ENCODE peak calls at places on chromosomes 16 and 17, in five cellular contexts. Z is ureter; T is MM.1S; V is activated naive CD4-positive, alpha-beta T cell treated with anti-CD3 and anti-CD28 coated beads, Interleukin-2, amount 10 ng/mL, durations not matched to agents 7 days and 5 days; P is stomach. M is an unnamed sample.
A peak's percentile ranks its signal among the peaks of the same experiment; 100 is the strongest.

GRCh38 chr16:6206080-6206479 is 1108.5 kb upstream of the EEF2KMT start:
- DNase-seq in Z (no peak), T (no peak), V (no peak), P (no peak), M (no peak)

GRCh38 chr17:15947976-15948752 is 3.2 kb downstream of the ADORA2B start:
- DNase-seq in P (no peak), Z (no peak), T (no peak), V (no peak), M (no peak)

GRCh38 chr17:75335315-75335714 is 46.1 kb upstream of the SLC25A19 start:
- DNase-seq in V (no peak), Z (no peak), T (no peak), P (no peak), M (no peak)

GRCh38 chr17:51765558-51766145 is 392.9 kb downstream of the CA10 start:
- DNase-seq in T (no peak), Z (no peak), P (no peak), V (no peak), M (no peak)

GRCh38 chr16:55367301-55367745 is 43.3 kb downstream of the IRX6 start:
- DNase-seq in T (no peak), Z (no peak), V (no peak), P (no peak), M (no peak)

GRCh38 chr16:9906218-9906617 is 276.0 kb downstream of the GRIN2A start:
- DNase-seq in T (no peak), Z (no peak), P (no peak), V (no peak), M (no peak)

GRCh38 chr16:14151256-14152030 is 80.3 kb downstream of the MRTFB start:
- DNase-seq in V (no peak), Z (no peak), P (no peak), T (no peak), M (no peak)

GRCh38 chr17:7740481-7741001 is 23.0 kb downstream of the DNAH2 start:
- DNase-seq in P (no peak), V (no peak), Z (no peak), T (no peak), M (peak; percentile 85)

GRCh38 chr17:1563786-1564613 is 1.4 kb upstream of the PITPNA start:
- DNase-seq in V (no peak), P (no peak), T (no peak), Z (no peak), M (no peak)

GRCh38 chr16:85114909-85115567 is 2.8 kb upstream of the CIBAR2 start:
- DNase-seq in Z (peak; percentile 91), T (peak; percentile 54), P (peak; percentile 91), V (peak; percentile 87), M (peak; percentile 84)

GRCh38 chr17:28745052-28745776 is 1.4 kb downstream of the TRAF4 start:
- DNase-seq in Z (no peak), V (peak; percentile 61), T (peak; percentile 59), P (peak; percentile 75), M (peak; percentile 85)

GRCh38 chr17:3553419-3554401 is 3.9 kb downstream of the TRPV3 start:
- DNase-seq in P (no peak), Z (no peak), V (no peak), T (no peak), M (no peak)

GRCh38 chr17:31459716-31460115 is 68.2 kb downstream of the RAB11FIP4 start:
- DNase-seq in Z (no peak), T (no peak), V (no peak), P (no peak), M (no peak)

GRCh38 chr16:67668495-67669157 is 2.0 kb downstream of the C16orf86 start:
- DNase-seq in Z (no peak), V (peak; percentile 62), T (no peak), P (no peak), M (no peak)

GRCh38 chr16:57944961-57945739 is 25.8 kb downstream of the CNGB1 start:
- DNase-seq in V (no peak), Z (no peak), P (no peak), T (no peak), M (no peak)

GRCh38 chr17:27384261-27384701 is 72.0 kb upstream of the KSR1 start:
- DNase-seq in P (peak; percentile 63), Z (no peak), T (no peak), V (no peak), M (peak; percentile 63)

GRCh38 chr16:13957197-13958078 is 37.5 kb downstream of the ERCC4 start:
- DNase-seq in P (peak; percentile 56), T (peak; percentile 80), V (no peak), Z (peak; percentile 74), M (no peak)

GRCh38 chr17:63675607-63676539 is 24.1 kb downstream of the LIMD2 start:
- DNase-seq in Z (peak; percentile 88), V (no peak), P (peak; percentile 93), T (no peak), M (no peak)

GRCh38 chr17:19415806-19416775 is 5.1 kb downstream of the RNF112 start:
- DNase-seq in T (no peak), P (no peak), Z (no peak), V (no peak), M (no peak)

GRCh38 chr16:76787394-76787793 is 403.6 kb upstream of the MON1B start:
- DNase-seq in Z (no peak), T (no peak), P (no peak), V (no peak), M (no peak)

GRCh38 chr17:64707077-64707591 is 45.0 kb upstream of the SMURF2 start:
- DNase-seq in Z (peak; percentile 82), V (no peak), P (peak; percentile 77), T (no peak), M (peak; percentile 87)

GRCh38 chr17:38444151-38444550 is 15.9 kb downstream of the ARHGAP23 start:
- DNase-seq in V (peak; percentile 69), T (peak; percentile 73), P (peak; percentile 78), Z (peak; percentile 76), M (peak; percentile 96)

GRCh38 chr17:68763551-68763950 is 162.4 kb upstream of the FAM20A start:
- DNase-seq in Z (no peak), V (no peak), T (no peak), P (no peak), M (no peak)

GRCh38 chr17:63698886-63699637 is 863 bp downstream of the LIMD2 start:
- DNase-seq in Z (peak; percentile 67), P (peak; percentile 64), V (peak; percentile 96), T (peak; percentile 33), M (no peak)

GRCh38 chr17:68661265-68662036 is 60.3 kb upstream of the FAM20A start:
- DNase-seq in V (no peak), Z (no peak), T (no peak), P (no peak), M (no peak)

GRCh38 chr17:37092701-37093100 is 143.9 kb downstream of the AATF start:
- DNase-seq in Z (no peak), P (no peak), T (no peak), V (no peak), M (no peak)

GRCh38 chr17:8222380-8222629 is 11.9 kb upstream of the AURKB start:
- DNase-seq in P (no peak), V (no peak), T (no peak), Z (no peak), M (no peak)

GRCh38 chr17:17580662-17581470 is 10.6 kb downstream of the PEMT start:
- DNase-seq in V (no peak), Z (no peak), T (no peak), P (no peak), M (no peak)

GRCh38 chr16:15795615-15796014 is 61.2 kb downstream of the MYH11 start:
- DNase-seq in V (no peak), T (no peak), Z (no peak), P (no peak), M (no peak)

GRCh38 chr16:74107795-74108610 is 188.6 kb upstream of the PSMD7 start:
- DNase-seq in Z (no peak), T (peak; percentile 49), P (peak; percentile 69), V (peak; percentile 50), M (no peak)

GRCh38 chr17:58570758-58571157 is 56.3 kb upstream of the MTMR4 start:
- DNase-seq in Z (no peak), V (no peak), P (no peak), T (no peak), M (no peak)

GRCh38 chr16:28156031-28156680 is 55.6 kb downstream of the XPO6 start:
- DNase-seq in Z (no peak), V (no peak), T (no peak), P (no peak), M (no peak)

GRCh38 chr17:7393613-7394451 is 493 bp downstream of the PLSCR3 start:
- DNase-seq in V (peak; percentile 80), T (peak; percentile 57), P (peak; percentile 33), Z (no peak), M (no peak)

GRCh38 chr16:54277845-54278703 is 8.5 kb downstream of the IRX3 start:
- DNase-seq in V (no peak), T (no peak), Z (no peak), P (peak; percentile 47), M (no peak)

GRCh38 chr16:57258226-57258909 is 13.3 kb downstream of the ARL2BP start:
- DNase-seq in T (no peak), Z (no peak), P (peak; percentile 23), V (no peak), M (peak; percentile 30)

GRCh38 chr16:12327971-12328726 is 351.6 kb downstream of the SNX29 start:
- DNase-seq in V (no peak), T (no peak), Z (no peak), P (no peak), M (no peak)

GRCh38 chr17:50266384-50267073 is 7.7 kb upstream of the TMEM92 start:
- DNase-seq in P (peak; percentile 88), Z (peak; percentile 83), V (peak; percentile 14), T (no peak), M (no peak)

GRCh38 chr16:24255446-24256352 is at the start of gene CACNG3:
- DNase-seq in V (peak; percentile 84), P (no peak), Z (no peak), T (peak; percentile 77), M (peak; percentile 62)

M was measured in posterior cingulate gyrus.